ENCODE peak calls at places on chromosomes 11 and 22, in six cellular contexts. Y is NCI-H1092, T is tibial nerve, R is foreskin keratinocyte, W is NCI-H1105, B is astrocyte of the spinal cord. U is an unnamed sample.

GRCh38 chr11:27700351-27701261 is at the start of gene BDNF:
- DNase-seq in T (no peak), Y (no peak), W (no peak), R (no peak), B (peak; percentile 59), U (peak; percentile 25)

GRCh38 chr11:124707813-124708212 is 31.9 kb upstream of the NRGN start:
- DNase-seq in Y (no peak), R (no peak), W (no peak), T (no peak), B (no peak), U (no peak)

GRCh38 chr11:102599642-102600261 is 25.4 kb downstream of the MMP20 start:
- DNase-seq in R (peak; percentile 91), W (no peak), B (peak; percentile 95), Y (no peak), T (no peak), U (peak; percentile 27)

GRCh38 chr22:42993651-42994275 is 21.2 kb downstream of the PACSIN2 start:
- DNase-seq in W (no peak), Y (no peak), R (no peak), B (peak; percentile 48), T (no peak), U (peak; percentile 77)

GRCh38 chr11:2678396-2678795 is 21.4 kb downstream of the KCNQ1OT1 start:
- DNase-seq in R (no peak), W (no peak), Y (no peak), B (no peak), T (no peak), U (no peak)

GRCh38 chr11:123434262-123434661 is 4.2 kb downstream of the GRAMD1B start:
- DNase-seq in Y (no peak), T (no peak), R (no peak), B (peak; percentile 17), W (no peak), U (no peak)

GRCh38 chr22:31958625-31959239 is 14.4 kb downstream of the YWHAH start:
- DNase-seq in B (no peak), Y (no peak), W (no peak), R (no peak), T (no peak), U (no peak)

GRCh38 chr11:20873054-20873453 is 203.7 kb downstream of the NELL1 start:
- DNase-seq in T (no peak), W (peak; percentile 70), Y (peak; percentile 71), B (no peak), R (no peak), U (no peak)

GRCh38 chr11:134995746-134996145 is 583.7 kb upstream of the B3GAT1 start:
- DNase-seq in Y (no peak), T (no peak), R (no peak), B (no peak), W (no peak), U (no peak)

GRCh38 chr22:26606611-26607010 is 11.2 kb downstream of the CRYBB1 start:
- DNase-seq in B (peak; percentile 71), R (no peak), Y (no peak), W (no peak), T (no peak), U (no peak)

U was measured in Kasumi-1.